ENCODE peak calls at places on chromosome 6, in four cellular contexts. U is adrenal gland, F is breast epithelium, X is prostate gland. H is an unnamed sample.

GRCh38 chr6:13488015-13488895 is 855 bp upstream of the GFOD1 start:
- DNase-seq in X (peak), F (no peak), U (peak), H (peak)

GRCh38 chr6:100464910-100465700 is at the start of gene SIM1:
- DNase-seq in F (no peak), U (peak), X (no peak), H (no peak)

GRCh38 chr6:114342086-114342825 is 567 bp downstream of the HS3ST5 start:
- DNase-seq in F (no peak), U (peak), X (no peak), H (no peak)

GRCh38 chr6:97215157-97215769 is 67.8 kb downstream of the MMS22L start:
- DNase-seq in X (no peak), U (peak), F (no peak), H (no peak)

GRCh38 chr6:7974553-7974931 is 64.0 kb upstream of the TXNDC5 start:
- DNase-seq in F (no peak), X (no peak), U (no peak), H (no peak)

GRCh38 chr6:33914519-33915120 is 110.8 kb upstream of the MLN start:
- DNase-seq in U (no peak), F (no peak), X (no peak), H (no peak)

GRCh38 chr6:160133441-160134336 is 12.1 kb downstream of the SLC22A1 start:
- DNase-seq in F (no peak), X (no peak), U (no peak), H (no peak)

GRCh38 chr6:48426636-48427035 is 315.6 kb upstream of the PTCHD4 start:
- DNase-seq in U (no peak), X (no peak), F (no peak), H (no peak)

GRCh38 chr6:109183109-109183508 is 87.8 kb downstream of the CEP57L1 start:
- DNase-seq in X (no peak), U (no peak), F (no peak), H (no peak)

GRCh38 chr6:33761922-33762629 is 15.4 kb upstream of the IP6K3 start:
- DNase-seq in U (peak), X (peak), F (peak), H (no peak)

GRCh38 chr6:27254566-27254965 is 7.1 kb downstream of the PRSS16 start:
- DNase-seq in F (no peak), U (no peak), X (no peak), H (no peak)

GRCh38 chr6:138989098-138989983 is 1.3 kb upstream of the REPS1 start:
- DNase-seq in F (no peak), X (no peak), U (no peak), H (no peak)

DNA sequence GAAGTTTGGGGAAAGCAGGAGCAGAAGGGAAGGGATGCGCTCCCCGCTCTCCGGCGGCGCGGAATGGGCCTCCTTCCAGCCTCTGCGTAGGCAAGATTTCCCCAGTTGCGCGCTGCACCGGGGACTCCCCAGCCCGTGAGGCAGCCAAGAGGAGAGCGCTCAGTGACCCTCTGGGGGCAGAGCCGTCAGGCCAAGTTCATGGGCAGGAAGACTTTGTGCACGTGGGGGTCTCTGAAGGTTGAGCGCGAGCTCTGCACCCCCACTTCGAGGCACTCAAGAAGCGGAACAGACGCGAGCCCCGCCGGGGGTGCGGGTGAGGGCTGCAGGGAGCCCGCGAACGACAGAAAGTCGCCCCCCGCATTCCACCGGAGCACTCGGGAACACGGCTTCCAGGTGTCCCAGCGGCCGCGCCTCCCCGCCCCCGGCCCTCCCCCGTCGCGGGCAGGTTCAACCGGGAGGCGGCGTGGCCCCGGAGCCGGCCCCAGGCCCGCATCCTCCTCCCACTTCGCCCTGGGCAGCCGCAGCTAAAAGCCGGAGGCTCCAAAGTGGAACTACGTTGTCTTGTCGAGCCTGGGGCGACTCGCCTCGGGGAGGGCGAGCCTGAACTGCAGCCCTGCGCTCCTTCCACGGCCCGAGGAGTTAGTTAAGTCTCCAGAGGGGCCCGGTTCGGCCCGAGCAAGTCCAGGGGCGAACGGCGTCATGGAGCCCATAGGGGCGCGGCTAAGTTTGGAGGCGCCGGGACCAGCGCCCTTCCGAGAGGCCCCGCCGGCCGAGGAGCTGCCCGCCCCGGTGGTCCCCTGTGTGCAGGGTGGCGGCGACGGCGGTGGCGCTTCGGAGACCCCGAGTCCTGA is at the start of gene PPP1R3G:
- DNase-seq in F (no peak), U (peak), X (peak), H (no peak)
- TF ChIP-seq POLR2A in F (no peak), U (peak), X (no peak), H (peak)

DNA sequence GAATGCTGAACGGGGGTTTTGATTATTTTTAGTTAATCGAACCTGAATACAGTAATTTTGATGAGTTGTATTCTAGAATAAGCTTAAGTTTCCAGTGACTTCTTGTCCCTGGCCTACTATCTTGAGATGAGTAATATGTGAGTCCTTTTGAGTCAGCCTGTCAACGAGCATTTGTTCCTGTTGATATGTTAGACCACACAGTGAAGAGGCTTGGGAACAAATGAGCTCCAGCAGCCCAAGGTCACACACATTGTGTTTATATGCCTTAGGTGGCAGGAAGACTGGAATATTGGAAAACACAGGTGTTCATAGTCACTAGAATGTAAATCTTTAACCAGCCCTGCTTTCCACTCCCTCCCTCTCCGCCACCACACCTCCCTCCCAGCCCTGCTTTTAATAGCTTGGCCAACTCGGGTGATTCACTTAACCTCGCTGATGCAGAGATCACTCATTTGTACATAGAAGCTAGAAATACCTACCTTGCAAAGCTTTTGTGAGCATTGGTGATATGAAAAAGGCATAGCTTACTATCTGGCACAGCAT is 9.1 kb downstream of the SMPDL3A start:
- DNase-seq in U (peak), X (peak), F (no peak), H (no peak)
- TF ChIP-seq POLR2A in U (no peak), X (no peak), F (no peak), H (no peak)

DNA sequence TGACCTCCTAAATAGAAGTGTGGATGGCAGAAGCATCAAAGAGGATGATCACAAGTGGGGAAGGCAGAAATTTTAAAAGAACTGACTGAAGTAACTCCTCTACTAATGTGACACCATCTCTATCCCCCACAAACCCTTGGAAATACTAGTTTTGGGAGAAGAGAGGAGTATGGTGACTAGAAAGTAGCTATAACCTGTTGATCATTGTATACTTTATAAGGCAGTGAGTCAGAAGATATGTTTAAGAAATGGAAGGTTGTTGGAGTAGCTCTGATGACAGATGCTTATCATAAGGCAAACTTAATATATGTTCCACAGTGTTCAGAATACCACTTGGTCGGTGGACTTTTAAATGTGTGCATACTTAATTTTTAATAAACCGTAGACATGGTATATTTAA is 116.6 kb downstream of the ZFAND3 start:
- DNase-seq in X (no peak), U (no peak), F (no peak), H (no peak)
- TF ChIP-seq POLR2A in X (no peak), U (no peak), F (no peak), H (no peak)

GRCh38 chr6:3997144-3997770 is 81.7 kb downstream of the FAM217A start:
- DNase-seq in X (no peak), U (no peak), F (no peak), H (no peak)
- TF ChIP-seq POLR2A in X (no peak), U (no peak), F (no peak), H (no peak)

GRCh38 chr6:144063744-144064401 is 31.5 kb downstream of the SF3B5 start:
- DNase-seq in X (peak), U (peak), F (peak), H (peak)

GRCh38 chr6:144064402-144064830 is 31.0 kb downstream of the SF3B5 start:
- DNase-seq in U (peak), X (peak), F (no peak), H (peak)

GRCh38 chr6:144066255-144066654 is 29.1 kb downstream of the SF3B5 start:
- DNase-seq in U (no peak), F (no peak), X (no peak), H (no peak)

GRCh38 chr6:144064831-144065668 is 30.3 kb downstream of the SF3B5 start:
- DNase-seq in U (no peak), F (no peak), X (peak), H (no peak)

GRCh38 chr6:144066745-144067484 is 28.5 kb downstream of the SF3B5 start:
- DNase-seq in U (no peak), F (no peak), X (no peak), H (no peak)
- TF ChIP-seq POLR2A in U (no peak), F (no peak), X (no peak), H (no peak)

DNA sequence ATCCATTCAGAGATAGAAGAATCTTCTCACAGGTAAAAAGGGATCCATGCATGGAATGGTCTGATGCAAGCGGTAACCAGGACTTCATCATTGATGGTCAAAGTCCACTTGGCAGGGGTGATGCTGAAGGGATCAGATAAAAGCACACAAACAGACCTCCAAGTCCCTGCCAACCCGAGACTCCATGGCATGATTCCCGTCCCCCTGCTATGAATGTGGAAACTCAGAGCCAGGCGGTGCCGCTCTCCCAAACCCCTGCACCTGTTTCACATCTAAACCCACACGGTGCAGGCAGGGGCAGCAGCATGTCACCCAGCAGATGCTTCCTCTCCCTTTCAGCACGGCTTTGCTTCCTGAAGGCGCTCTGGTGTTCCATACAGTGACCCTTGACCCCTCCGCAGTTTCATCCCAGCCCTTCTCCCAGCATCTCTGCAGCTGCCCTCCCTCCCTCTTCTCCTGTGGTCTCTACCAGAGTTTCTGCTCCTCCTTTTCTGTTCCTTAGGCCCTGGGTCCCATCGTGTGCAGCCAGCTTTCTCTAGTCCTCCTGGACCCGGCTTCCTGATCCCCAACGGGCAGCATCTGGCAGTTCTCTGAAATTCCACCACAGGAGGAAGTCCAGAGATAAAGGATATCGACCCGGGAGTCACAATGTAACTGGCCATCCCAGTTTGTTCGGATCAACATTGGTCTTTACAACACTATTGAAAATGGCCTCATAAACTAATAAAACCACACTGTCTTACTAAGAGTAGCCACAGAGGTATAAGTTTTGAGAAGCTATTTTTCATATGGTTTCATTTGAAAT is 235.0 kb downstream of the TTLL2 start:
- DNase-seq in F (no peak), U (no peak), X (no peak), H (peak)
- TF ChIP-seq POLR2A in F (no peak), U (no peak), X (no peak), H (no peak)

GRCh38 chr6:119894801-119895200 is 545.2 kb upstream of the MAN1A1 start:
- DNase-seq in X (no peak), F (no peak), U (no peak), H (no peak)
- TF ChIP-seq POLR2A in X (no peak), F (no peak), U (no peak), H (no peak)

GRCh38 chr6:110897433-110897832 is 22.8 kb downstream of the AMD1 start:
- DNase-seq in U (no peak), X (no peak), F (no peak), H (no peak)
- TF ChIP-seq POLR2A in U (no peak), X (no peak), F (no peak), H (no peak)

DNA sequence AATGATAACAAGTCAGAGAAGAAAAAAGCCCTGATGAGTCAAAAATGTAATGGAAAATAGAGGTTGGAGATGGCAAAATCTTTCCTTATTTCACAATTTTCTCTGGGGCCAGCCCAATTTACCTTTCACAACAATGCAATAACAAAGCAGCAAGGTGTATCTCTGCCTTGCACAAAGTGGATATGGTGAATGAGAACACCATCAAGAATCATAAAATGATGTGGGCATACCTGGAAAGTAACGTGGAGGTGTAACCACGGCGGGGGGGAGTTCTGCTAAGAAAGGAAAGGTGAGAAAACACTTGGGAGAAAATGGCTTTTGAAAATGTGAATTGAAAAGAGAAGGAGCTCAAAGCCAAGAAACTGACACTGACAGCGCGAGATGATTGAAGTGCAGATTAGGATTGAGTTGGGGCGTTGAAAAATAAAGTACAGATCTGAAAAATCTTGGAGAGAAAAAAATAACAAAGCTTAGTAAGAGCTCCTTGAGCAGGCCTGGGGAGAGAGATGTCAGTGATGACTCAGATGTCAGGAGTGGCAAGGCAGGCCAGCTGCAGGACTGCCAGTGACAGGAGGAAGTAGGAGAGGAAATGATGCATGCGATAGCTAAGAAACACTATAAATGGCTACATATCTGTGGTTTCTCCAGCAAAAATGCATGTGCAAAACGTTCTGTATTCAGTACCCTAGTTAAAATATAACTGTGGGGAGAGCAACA is 26.2 kb downstream of the ARHGAP18 start:
- DNase-seq in F (no peak), X (peak), U (peak), H (peak)
- TF ChIP-seq POLR2A in F (no peak), X (no peak), U (no peak), H (no peak)

H was measured in suprapubic skin.